ENCODE peak calls at places on chromosomes 4 and X, in four cellular contexts. One of them, this sample, is unnamed.

GRCh38 chr4:77618383-77619241 is 13.0 kb downstream of the CXCL13 start:
- DNase-seq in kidney tubule cell: peak
- DNase-seq in ELR: peak
- DNase-seq in pons: peak
- DNase-seq in this sample: peak

GRCh38 chrX:77527233-77528001 is 80.2 kb downstream of the FGF16 start:
- DNase-seq in pons: no peak
- DNase-seq in ELR: no peak
- DNase-seq in kidney tubule cell: no peak
- DNase-seq in this sample: no peak

GRCh38 chr4:10460313-10461047 is 3.3 kb upstream of the ZNF518B start:
- DNase-seq in ELR: no peak
- DNase-seq in kidney tubule cell: no peak
- DNase-seq in pons: no peak
- DNase-seq in this sample: no peak

GRCh38 chr4:120874792-120875774 is 47.4 kb downstream of the PRDM5 start:
- DNase-seq in pons: no peak
- DNase-seq in kidney tubule cell: no peak
- DNase-seq in ELR: no peak
- DNase-seq in this sample: no peak

GRCh38 chr4:1061747-1062146 is 50.3 kb downstream of the FGFRL1 start:
- DNase-seq in ELR: no peak
- DNase-seq in kidney tubule cell: no peak
- DNase-seq in pons: no peak
- DNase-seq in this sample: no peak

GRCh38 chr4:94636004-94636403 is 121.8 kb upstream of the BMPR1B start:
- DNase-seq in ELR: no peak
- DNase-seq in kidney tubule cell: no peak
- DNase-seq in pons: no peak
- DNase-seq in this sample: no peak

GRCh38 chr4:164807611-164808010 is 53.7 kb downstream of the SMIM31 start:
- DNase-seq in kidney tubule cell: peak
- DNase-seq in pons: no peak
- DNase-seq in ELR: no peak
- DNase-seq in this sample: no peak

GRCh38 chr4:112083587-112084347 is 61.5 kb upstream of the FAM241A start:
- DNase-seq in ELR: peak
- DNase-seq in pons: no peak
- DNase-seq in kidney tubule cell: peak
- DNase-seq in this sample: no peak

GRCh38 chr4:143658336-143658735 is 42.1 kb downstream of the FREM3 start:
- DNase-seq in pons: no peak
- DNase-seq in kidney tubule cell: no peak
- DNase-seq in ELR: no peak
- DNase-seq in this sample: no peak

GRCh38 chr4:110512901-110513300 is 36.9 kb downstream of the ENPEP start:
- DNase-seq in pons: no peak
- DNase-seq in kidney tubule cell: no peak
- DNase-seq in ELR: no peak
- DNase-seq in this sample: no peak

GRCh38 chrX:65971151-65971550 is 68.7 kb downstream of the VSIG4 start:
- DNase-seq in pons: no peak
- DNase-seq in kidney tubule cell: no peak
- DNase-seq in ELR: no peak
- DNase-seq in this sample: no peak

GRCh38 chr4:185801471-185801870 is 10.5 kb downstream of the SORBS2 start:
- DNase-seq in kidney tubule cell: no peak
- DNase-seq in ELR: no peak
- DNase-seq in pons: no peak
- DNase-seq in this sample: no peak

GRCh38 chr4:6439120-6439757 is 33.2 kb downstream of the PPP2R2C start:
- DNase-seq in kidney tubule cell: no peak
- DNase-seq in ELR: no peak
- DNase-seq in pons: peak
- DNase-seq in this sample: no peak

GRCh38 chrX:40154853-40155616 is 57.3 kb upstream of the BCOR start:
- DNase-seq in ELR: peak
- DNase-seq in kidney tubule cell: peak
- DNase-seq in pons: no peak
- DNase-seq in this sample: no peak

GRCh38 chrX:154719132-154719675 is 31.7 kb downstream of the GAB3 start:
- DNase-seq in kidney tubule cell: peak
- DNase-seq in pons: peak
- DNase-seq in ELR: peak
- DNase-seq in this sample: no peak